ENCODE peak calls at places on chromosome 11, in eight cellular contexts. L is coronary artery, H is dorsolateral prefrontal cortex, A is HCT116, S is colonic mucosa, R is prostate gland, X is ovary, C is IMR-90. Z is an unnamed sample.

GRCh38 chr11:29018631-29019030 is 910.4 kb downstream of the METTL15 start:
- DNase-seq in S (no peak), H (no peak), L (no peak), C (peak; percentile 89), R (no peak), A (no peak), X (no peak), Z (no peak)

GRCh38 chr11:46238078-46238966 is 39.1 kb upstream of the CREB3L1 start:
- DNase-seq in S (peak; percentile 63), R (peak; percentile 14), H (peak; percentile 36), C (peak; percentile 63), X (peak; percentile 84), L (no peak), A (no peak), Z (peak; percentile 86)

GRCh38 chr11:2779981-2780849 is 80.4 kb upstream of the KCNQ1OT1 start:
- DNase-seq in L (peak; percentile 75), H (peak; percentile 2), C (no peak), R (peak; percentile 4), S (peak; percentile 20), A (no peak), X (peak; percentile 64), Z (peak; percentile 38)

GRCh38 chr11:69050592-69051380 is 2.1 kb downstream of the TPCN2 start:
- DNase-seq in L (no peak), A (no peak), H (no peak), S (no peak), X (no peak), C (no peak), R (no peak), Z (no peak)

GRCh38 chr11:34358258-34358665 is 452 bp upstream of the ABTB2 start:
- DNase-seq in L (peak; percentile 81), C (peak; percentile 24), X (peak; percentile 73), A (peak; percentile 65), S (peak; percentile 75), R (peak; percentile 66), H (peak; percentile 7), Z (peak; percentile 69)

GRCh38 chr11:45028921-45029680 is 78.4 kb upstream of the TP53I11 start:
- DNase-seq in L (no peak), S (no peak), H (no peak), A (no peak), C (no peak), X (no peak), R (no peak), Z (no peak)

GRCh38 chr11:29962243-29962642 is 54.6 kb downstream of the KCNA4 start:
- DNase-seq in C (no peak), L (no peak), R (no peak), S (no peak), H (no peak), X (no peak), A (peak; percentile 1), Z (no peak)

GRCh38 chr11:117230981-117231636 is 764 bp downstream of the PCSK7 start:
- DNase-seq in C (no peak), S (peak; percentile 82), R (no peak), L (peak; percentile 41), H (no peak), X (no peak), A (no peak), Z (no peak)

GRCh38 chr11:47389577-47390072 is 11.3 kb upstream of the SPI1 start:
- DNase-seq in S (no peak), A (no peak), X (no peak), H (no peak), R (no peak), C (no peak), L (no peak), Z (no peak)

GRCh38 chr11:17682848-17683247 is 36.5 kb upstream of the MYOD1 start:
- DNase-seq in S (no peak), H (no peak), C (no peak), R (no peak), L (no peak), A (no peak), X (no peak), Z (no peak)

DNA sequence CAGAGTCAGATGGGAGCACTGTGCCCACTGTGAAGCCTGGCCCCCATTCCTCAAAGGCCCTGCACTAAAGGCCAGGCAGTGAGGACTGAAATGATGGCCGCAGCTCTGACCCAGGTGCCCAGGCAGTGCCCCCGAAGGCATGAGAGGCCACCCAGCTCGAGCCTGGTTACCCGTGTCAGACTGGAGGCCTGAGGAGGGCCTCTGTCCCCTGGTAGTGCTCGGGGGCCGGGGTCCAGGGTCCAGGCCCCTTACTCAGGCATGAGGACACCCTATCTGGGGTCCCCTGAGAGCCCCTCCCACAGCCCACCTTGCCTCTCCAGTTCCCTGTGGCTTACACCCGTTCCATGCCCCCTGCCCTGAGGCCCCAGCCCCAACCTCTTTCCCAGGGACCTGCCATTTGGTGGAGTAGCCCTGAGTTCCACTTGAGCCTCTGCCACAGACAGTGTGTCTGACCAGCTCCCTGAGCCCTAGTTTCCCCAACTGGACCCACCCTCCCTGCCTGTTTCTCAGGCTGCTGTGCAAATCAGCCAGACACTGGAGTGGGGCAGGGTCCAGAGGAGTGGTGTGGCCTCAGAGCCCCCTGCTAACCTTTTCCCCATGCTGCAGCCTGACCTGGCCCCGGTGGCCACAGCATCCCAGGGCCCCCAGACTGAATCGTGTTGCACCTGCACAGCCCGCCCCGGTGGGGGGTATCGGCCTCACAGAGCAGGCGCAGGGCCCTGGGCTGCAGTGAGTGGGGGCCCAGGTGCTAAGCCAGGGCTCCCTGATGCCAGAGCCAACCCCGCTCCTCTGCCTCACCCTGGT is 10.8 kb upstream of the ANKRD13D start:
- DNase-seq in A (no peak), H (no peak), S (no peak), L (no peak), R (no peak), C (no peak), X (no peak), Z (no peak)
- H3K27ac ChIP-seq in A (peak overlapping the region; percentile 57), H (peak overlapping the region; percentile 84), S (peak overlapping the region; percentile 86), L (peak overlapping the region; percentile 88), R (peak overlapping the region; percentile 82), C (peak overlapping the region; percentile 69), X (peak overlapping the region; percentile 81), Z (peak overlapping the region; percentile 85)

GRCh38 chr11:116053538-116053919 is 549.3 kb upstream of the CADM1 start:
- DNase-seq in X (no peak), S (no peak), R (no peak), H (no peak), C (no peak), L (no peak), A (no peak), Z (no peak)

GRCh38 chr11:116051494-116051893 is 547.3 kb upstream of the CADM1 start:
- DNase-seq in R (no peak), H (no peak), A (no peak), C (no peak), X (no peak), L (peak; percentile 22), S (no peak), Z (no peak)

GRCh38 chr11:116055064-116055463 is 550.8 kb upstream of the CADM1 start:
- DNase-seq in L (no peak), S (no peak), C (no peak), X (no peak), H (no peak), R (no peak), A (no peak), Z (no peak)

GRCh38 chr11:116052603-116053537 is 548.7 kb upstream of the CADM1 start:
- DNase-seq in R (no peak), C (no peak), A (no peak), H (no peak), X (no peak), S (no peak), L (peak; percentile 52), Z (no peak)
- TF ChIP-seq CTCF in R (no peak), C (no peak), A (no peak), H (no peak), X (no peak), S (no peak), L (no peak), Z (no peak)

GRCh38 chr11:126886085-126886484 is 114.5 kb downstream of the KIRREL3 start:
- DNase-seq in H (no peak), C (no peak), X (no peak), L (no peak), S (no peak), A (no peak), R (no peak), Z (no peak)

GRCh38 chr11:126880872-126881271 is 119.7 kb downstream of the KIRREL3 start:
- DNase-seq in H (no peak), C (no peak), A (no peak), S (no peak), L (no peak), X (no peak), R (no peak), Z (no peak)

GRCh38 chr11:126886636-126887035 is 113.9 kb downstream of the KIRREL3 start:
- DNase-seq in H (no peak), R (no peak), L (no peak), A (no peak), S (no peak), C (no peak), X (no peak), Z (no peak)

GRCh38 chr11:126888126-126888712 is 112.4 kb downstream of the KIRREL3 start:
- DNase-seq in C (no peak), S (no peak), L (no peak), R (no peak), A (no peak), H (no peak), X (no peak), Z (no peak)

DNA sequence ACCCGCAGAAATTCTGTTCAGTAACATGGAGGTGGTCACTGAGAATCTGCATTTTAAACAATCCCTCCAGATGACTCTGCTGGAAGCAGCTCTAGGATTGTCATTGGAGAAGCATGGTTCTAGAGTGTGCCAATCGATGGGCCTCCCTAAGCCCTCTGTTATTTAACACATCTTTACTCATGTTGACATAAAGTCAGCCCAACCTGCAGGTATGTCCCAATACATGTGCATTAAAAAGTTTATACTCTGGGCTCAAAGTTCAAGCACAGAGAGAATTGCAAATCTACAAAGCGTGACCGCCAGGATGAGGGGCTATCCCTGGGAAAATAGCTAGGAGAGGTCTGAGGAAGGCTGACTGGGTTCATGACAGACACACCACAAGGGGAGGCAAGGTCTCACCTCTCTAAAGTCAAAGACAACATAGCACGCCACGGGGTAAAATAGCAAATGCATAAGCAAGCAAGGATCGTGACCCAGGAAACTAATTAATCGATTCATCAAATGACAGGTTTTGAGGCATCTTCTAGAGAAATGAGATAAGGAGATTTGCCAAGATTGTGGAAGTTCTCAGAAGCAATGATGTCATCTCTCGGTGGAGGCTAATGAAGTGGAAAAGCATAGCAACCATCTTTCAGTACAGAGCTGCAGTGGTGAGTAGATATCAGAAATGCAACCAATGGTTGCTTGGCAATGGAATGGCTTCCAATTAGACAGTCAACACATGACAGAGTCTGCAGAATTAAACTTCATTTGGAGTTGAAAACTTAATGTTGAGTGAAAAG is 116.2 kb downstream of the KIRREL3 start:
- DNase-seq in S (no peak), H (no peak), R (no peak), L (no peak), A (no peak), X (no peak), C (no peak), Z (no peak)
- H3K27ac ChIP-seq in S (no peak overlapping the region), H (no peak overlapping the region), R (no peak overlapping the region), L (no peak overlapping the region), A (no peak overlapping the region), X (no peak overlapping the region), C (no peak overlapping the region), Z (no peak overlapping the region)

GRCh38 chr11:84721561-84721961 is 905.6 kb downstream of the DLG2 start:
- DNase-seq in S (peak; percentile 17), A (no peak), L (no peak), R (no peak), C (no peak), H (peak; percentile 22), X (no peak), Z (no peak)

GRCh38 chr11:84719935-84720577 is 907.1 kb downstream of the DLG2 start:
- DNase-seq in C (no peak), H (peak; percentile 53), X (no peak), S (peak; percentile 17), L (no peak), R (no peak), A (no peak), Z (no peak)

GRCh38 chr11:84720706-84721402 is 906.3 kb downstream of the DLG2 start:
- DNase-seq in H (peak; percentile 67), S (peak; percentile 29), L (no peak), C (no peak), A (no peak), X (peak; percentile 30), R (no peak), Z (peak; percentile 27)

GRCh38 chr11:84722583-84723108 is 904.5 kb downstream of the DLG2 start:
- DNase-seq in A (no peak), L (no peak), X (no peak), H (no peak), S (no peak), R (no peak), C (no peak), Z (no peak)
- TF ChIP-seq CTCF in A (no peak), L (no peak), X (no peak), H (no peak), S (no peak), R (no peak), C (no peak), Z (no peak)

Z was measured in cardiac muscle cell.